ENCODE peak calls at places on chromosomes 11 and 22, in six cellular contexts. J is H9, S is IMR-90, M is H1, R is neuronal stem cell, Y is mesenchymal stem cell. H is an unnamed sample.
A peak's percentile ranks its signal among the peaks of the same experiment; 100 is the strongest.

GRCh38 chr11:19447150-19447566 is 206.4 kb upstream of the E2F8 start:
- DNase-seq in J (no peak), S (peak; percentile 60), M (no peak), R (no peak), Y (no peak), H (no peak)

GRCh38 chr22:46592390-46592872 is 27.8 kb upstream of the GRAMD4 start:
- DNase-seq in J (no peak), S (peak; percentile 71), M (no peak), R (no peak), Y (no peak), H (no peak)

GRCh38 chr11:119403021-119403420 is 20.0 kb downstream of the THY1 start:
- DNase-seq in J (no peak), S (peak; percentile 29), M (no peak), R (no peak), Y (no peak), H (peak; percentile 55)

GRCh38 chr11:119093951-119094815 is 7.5 kb downstream of the DPAGT1 start:
- DNase-seq in J (no peak), S (peak; percentile 38), M (no peak), R (no peak), Y (peak; percentile 64), H (peak; percentile 38)

GRCh38 chr11:2428322-2428795 is 16.0 kb downstream of the TRPM5 start:
- DNase-seq in J (peak; percentile 74), S (peak; percentile 34), M (no peak), R (peak; percentile 67), Y (peak; percentile 39), H (peak; percentile 17)

GRCh38 chr11:105230586-105230985 is 91.0 kb upstream of the CARD18 start:
- DNase-seq in J (no peak), S (no peak), M (no peak), R (no peak), Y (no peak), H (no peak)

GRCh38 chr22:30234786-30235470 is 11.6 kb downstream of the LIF start:
- DNase-seq in J (no peak), S (peak; percentile 82), M (no peak), R (no peak), Y (peak; percentile 83), H (no peak)

GRCh38 chr11:33329705-33330329 is 72.6 kb downstream of the HIPK3 start:
- DNase-seq in J (no peak), S (peak; percentile 72), M (no peak), R (no peak), Y (peak; percentile 70), H (peak; percentile 81)

GRCh38 chr11:88042238-88043032 is 132.8 kb downstream of the RAB38 start:
- DNase-seq in J (no peak), S (no peak), M (no peak), R (no peak), Y (no peak), H (no peak)

GRCh38 chr22:45271667-45272188 is 13.0 kb upstream of the UPK3A start:
- DNase-seq in J (no peak), S (no peak), M (no peak), R (no peak), Y (peak; percentile 48), H (no peak)

GRCh38 chr22:44325718-44326548 is 13.2 kb upstream of the SHISAL1 start:
- DNase-seq in J (no peak), S (peak; percentile 64), M (no peak), R (no peak), Y (no peak), H (no peak)

GRCh38 chr11:110984147-110984546 is 261.4 kb upstream of the POU2AF2 start:
- DNase-seq in J (no peak), S (peak; percentile 81), M (no peak), R (no peak), Y (peak; percentile 73), H (peak; percentile 32)

GRCh38 chr11:114399903-114400221 is 449 bp downstream of the C11orf71 start:
- DNase-seq in J (peak; percentile 77), S (no peak), M (no peak), R (no peak), Y (no peak), H (no peak)

GRCh38 chr11:35905901-35906661 is 37.8 kb upstream of the LDLRAD3 start:
- DNase-seq in J (no peak), S (peak; percentile 4), M (no peak), R (no peak), Y (no peak), H (no peak)

GRCh38 chr22:46678003-46678657 is 57.9 kb downstream of the GRAMD4 start:
- DNase-seq in J (no peak), S (no peak), M (no peak), R (no peak), Y (no peak), H (no peak)

GRCh38 chr11:118172356-118172755 is 4.1 kb downstream of the SCN2B start:
- DNase-seq in J (no peak), S (no peak), M (no peak), R (no peak), Y (no peak), H (no peak)

GRCh38 chr11:24324211-24324610 is 172.6 kb upstream of the LUZP2 start:
- DNase-seq in J (no peak), S (peak; percentile 75), M (no peak), R (no peak), Y (peak; percentile 10), H (no peak)

GRCh38 chr11:60699282-60699681 is at the start of gene MS4A8:
- DNase-seq in J (no peak), S (no peak), M (no peak), R (no peak), Y (no peak), H (no peak)

DNA sequence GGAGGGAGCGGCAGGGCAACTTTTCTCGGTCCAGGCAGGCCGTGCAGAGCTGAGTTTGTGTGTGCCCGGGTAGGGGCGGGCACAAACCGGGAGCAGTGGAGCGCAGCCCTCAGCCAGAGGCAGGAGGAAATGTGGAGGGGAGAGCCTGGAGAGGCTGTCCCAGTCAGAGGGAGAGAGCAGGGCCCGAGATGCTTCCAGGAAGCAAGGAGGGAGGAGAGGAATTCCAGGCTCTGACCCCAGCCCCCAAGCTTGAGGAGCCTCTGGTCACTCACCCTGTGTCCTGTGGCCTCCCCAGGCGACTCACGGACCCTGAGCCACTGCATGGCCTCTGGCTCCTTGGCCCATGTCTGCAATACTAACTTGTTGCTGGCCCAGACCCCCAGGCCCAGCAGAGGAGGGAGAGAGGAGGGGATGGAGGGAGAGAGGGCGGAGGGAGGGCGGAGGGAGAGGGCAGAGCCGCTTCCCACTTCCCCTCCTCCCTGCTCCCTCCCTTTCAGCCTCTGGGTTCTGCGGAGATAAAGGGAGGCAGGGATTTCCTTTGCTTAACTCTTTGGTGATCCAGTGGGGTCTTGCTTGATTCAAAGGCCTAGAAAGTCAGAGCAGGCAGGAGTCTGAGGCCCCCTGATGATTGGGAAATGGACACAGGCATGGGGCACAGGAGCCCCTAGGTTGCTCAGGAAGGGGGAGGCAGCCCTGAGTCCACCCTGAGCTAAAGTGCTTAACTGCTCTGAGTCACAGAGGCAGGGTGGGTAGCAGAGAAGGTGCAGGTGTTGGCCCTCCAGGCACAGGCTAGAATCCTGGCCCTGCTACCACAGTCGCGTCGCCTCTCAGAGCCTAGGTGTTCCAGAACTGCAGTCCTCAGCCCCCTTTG is at the start of gene C1QTNF6:
- DNase-seq in J (peak; percentile 85), S (peak; percentile 35), M (no peak), R (peak; percentile 64), Y (peak; percentile 75), H (peak; percentile 87)
- H2AK5ac ChIP-seq in J (no peak within 1 kb of the TSS), S (peak within 1 kb of the TSS; percentile 79), M (peak within 1 kb of the TSS; percentile 43), R (peak within 1 kb of the TSS; percentile 42), Y (peak within 1 kb of the TSS; percentile 62), H (peak within 1 kb of the TSS; percentile 95)

GRCh38 chr11:96211433-96211832 is 131.6 kb downstream of the MAML2 start:
- DNase-seq in J (no peak), S (no peak), M (no peak), R (no peak), Y (no peak), H (no peak)
- H2BK120ac ChIP-seq in J (no peak overlapping the region), S (no peak overlapping the region), M (no peak overlapping the region), R (no peak overlapping the region), Y (peak overlapping the region; percentile 34), H (peak overlapping the region; percentile 66)

GRCh38 chr11:63813035-63813562 is at the start of gene SPINDOC:
- DNase-seq in J (peak; percentile 73), S (peak; percentile 47), M (no peak), R (peak; percentile 77), Y (peak; percentile 73), H (peak; percentile 28)
- H2AK5ac ChIP-seq in J (no peak within 1 kb of the TSS), S (peak within 1 kb of the TSS; percentile 97), M (peak within 1 kb of the TSS; percentile 78), R (peak within 1 kb of the TSS; percentile 88), Y (no peak within 1 kb of the TSS), H (peak within 1 kb of the TSS; percentile 32)

GRCh38 chr11:3972431-3972830 is 117.0 kb downstream of the STIM1 start:
- DNase-seq in J (no peak), S (no peak), M (no peak), R (no peak), Y (no peak), H (peak; percentile 69)
- H2BK120ac ChIP-seq in J (no peak overlapping the region), S (no peak overlapping the region), M (no peak overlapping the region), R (no peak overlapping the region), Y (no peak overlapping the region), H (no peak overlapping the region)

GRCh38 chr11:8826901-8827560 is 84.0 kb upstream of the AKIP1 start:
- DNase-seq in J (peak; percentile 18), S (no peak), M (no peak), R (no peak), Y (peak; percentile 65), H (no peak)
- H2AK5ac ChIP-seq in J (no peak overlapping the region), S (peak overlapping the region; percentile 95), M (no peak overlapping the region), R (no peak overlapping the region), Y (peak overlapping the region; percentile 75), H (no peak overlapping the region)